ENCODE peak calls at places on chromosomes 7 and 10, in four cellular contexts. M, X, Z and F are unnamed samples.

GRCh38 chr7:116354546-116355422 is 144.4 kb downstream of the TES start:
- DNase-seq in M (peak; percentile 42), X (no peak), Z (no peak), F (peak; percentile 97)

GRCh38 chr7:47568569-47568968 is 13.3 kb downstream of the TNS3 start:
- DNase-seq in M (no peak), X (no peak), Z (no peak), F (no peak)

GRCh38 chr10:102449321-102450123 is 1.8 kb downstream of the C10orf95 start:
- DNase-seq in M (peak; percentile 91), X (peak; percentile 74), Z (no peak), F (peak; percentile 91)

GRCh38 chr7:148108381-148108780 is 482.2 kb upstream of the C7orf33 start:
- DNase-seq in M (no peak), X (no peak), Z (no peak), F (no peak)

GRCh38 chr10:127485153-127485857 is 63.8 kb upstream of the NPS start:
- DNase-seq in M (peak; percentile 64), X (peak; percentile 37), Z (no peak), F (peak; percentile 65)

GRCh38 chr10:103576862-103577261 is 83.4 kb downstream of the NEURL1 start:
- DNase-seq in M (no peak), X (no peak), Z (no peak), F (no peak)

GRCh38 chr7:131293018-131293417 is 34.7 kb upstream of the MKLN1 start:
- DNase-seq in M (no peak), X (no peak), Z (no peak), F (no peak)

GRCh38 chr7:78134748-78135147 is 336.2 kb downstream of the PHTF2 start:
- DNase-seq in M (no peak), X (no peak), Z (no peak), F (peak; percentile 18)

GRCh38 chr10:129386415-129387257 is 80.4 kb upstream of the MGMT start:
- DNase-seq in M (no peak), X (peak; percentile 19), Z (no peak), F (no peak)

GRCh38 chr10:91635401-91636400 is 2.8 kb upstream of the PPP1R3C start:
- DNase-seq in M (peak; percentile 61), X (peak; percentile 59), Z (peak; percentile 40), F (peak; percentile 84)

GRCh38 chr7:106273009-106273695 is 11.6 kb downstream of the NAMPT start:
- DNase-seq in M (no peak), X (no peak), Z (no peak), F (no peak)

GRCh38 chr10:62185914-62186692 is 82.5 kb downstream of the RTKN2 start:
- DNase-seq in M (no peak), X (no peak), Z (no peak), F (no peak)

DNA sequence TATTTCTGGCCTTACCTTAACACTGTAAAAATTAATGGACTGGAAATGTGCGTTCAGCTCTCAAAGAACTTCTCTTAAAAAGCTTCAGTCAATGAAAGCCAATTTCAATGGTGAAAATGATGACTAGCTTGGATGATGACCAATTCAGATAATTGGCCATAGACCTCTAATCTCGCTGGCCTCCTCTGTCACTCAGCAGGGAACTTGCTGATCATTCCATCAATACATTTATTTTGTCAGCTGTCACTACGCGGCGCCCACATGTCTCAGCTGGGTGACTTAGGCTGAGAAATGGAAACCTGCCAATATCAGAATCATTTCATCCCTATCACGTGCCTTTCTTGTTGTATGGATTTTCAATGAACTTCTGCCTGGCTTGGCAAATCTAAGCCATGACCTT is 673.0 kb upstream of the AUTS2 start:
- DNase-seq in M (no peak), X (no peak), Z (no peak), F (no peak)
- H3K23ac ChIP-seq in M (no peak overlapping the region), X (no peak overlapping the region), Z (no peak overlapping the region), F (no peak overlapping the region)

GRCh38 chr7:17061443-17061842 is 179.7 kb upstream of the AGR3 start:
- DNase-seq in M (no peak), X (no peak), Z (no peak), F (no peak)
- H3K4ac ChIP-seq in M (no peak overlapping the region), X (no peak overlapping the region), Z (no peak overlapping the region), F (no peak overlapping the region)

GRCh38 chr10:1280436-1281401 is 224.5 kb downstream of the WDR37 start:
- DNase-seq in M (no peak), X (no peak), Z (no peak), F (peak; percentile 94)

GRCh38 chr10:1281402-1281782 is 225.2 kb downstream of the WDR37 start:
- DNase-seq in M (no peak), X (no peak), Z (no peak), F (no peak)

GRCh38 chr10:1289591-1289990 is 233.4 kb downstream of the WDR37 start:
- DNase-seq in M (no peak), X (peak; percentile 41), Z (no peak), F (peak; percentile 16)

GRCh38 chr10:1287493-1288480 is 231.6 kb downstream of the WDR37 start:
- DNase-seq in M (no peak), X (no peak), Z (no peak), F (no peak)

DNA sequence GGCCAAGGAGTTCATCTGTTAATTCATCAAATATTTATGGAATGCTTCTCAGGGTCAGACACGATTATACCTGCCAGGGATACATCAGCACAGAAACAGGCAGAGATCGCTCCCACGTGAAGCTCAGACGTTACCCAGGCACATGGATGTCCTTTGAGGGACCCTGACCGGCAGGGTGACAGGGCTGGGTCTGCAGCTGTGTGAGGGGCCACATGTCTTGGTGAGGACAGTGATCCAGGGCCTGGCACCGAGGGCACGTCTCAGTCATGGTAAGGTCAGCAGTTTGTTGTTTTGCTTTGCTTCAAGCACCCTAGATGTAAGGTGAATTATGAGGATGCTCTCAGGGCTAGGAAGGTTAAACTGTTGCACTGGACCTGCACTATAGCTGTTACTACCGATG is 227.9 kb downstream of the WDR37 start:
- DNase-seq in M (no peak), X (no peak), Z (no peak), F (no peak)
- H3K23ac ChIP-seq in M (no peak overlapping the region), X (no peak overlapping the region), Z (peak overlapping the region; percentile 25), F (no peak overlapping the region)

DNA sequence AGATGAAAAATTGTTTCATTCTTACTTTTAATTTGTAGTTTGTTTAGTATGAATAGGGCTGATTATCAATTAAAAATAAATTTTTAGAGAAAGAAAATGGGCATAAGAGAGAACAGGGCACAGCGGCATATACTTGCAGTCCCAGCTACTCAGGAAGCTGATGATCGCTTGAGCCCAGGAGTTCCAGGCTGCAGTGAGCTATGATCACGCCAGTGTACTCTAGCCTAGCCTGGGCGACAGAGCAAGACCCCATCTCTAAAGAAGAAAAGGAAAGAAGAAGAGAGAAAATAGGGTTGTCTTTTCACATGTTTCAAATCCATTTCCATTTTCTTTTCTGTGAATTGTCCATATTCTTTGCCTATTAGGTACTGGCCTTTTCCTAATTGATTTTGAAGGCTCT is 8.0 kb downstream of the SMURF1 start:
- DNase-seq in M (no peak), X (no peak), Z (no peak), F (no peak)
- H3K4ac ChIP-seq in M (no peak overlapping the region), X (no peak overlapping the region), Z (no peak overlapping the region), F (no peak overlapping the region)